ENCODE peak calls at places on chromosomes 3 and 15, in seven cellular contexts. W is left lung, G is brain microvascular endothelial cell, B is MM.1S, X is adrenal gland, P is mucosa of descending colon, C is HL-60. Z is an unnamed sample.

GRCh38 chr15:71685420-71685993 is 124.8 kb upstream of the NR2E3 start:
- DNase-seq in W (no peak), G (no peak), B (no peak), X (no peak), P (no peak), C (no peak), Z (no peak)

GRCh38 chr3:155024006-155024638 is 56.0 kb upstream of the MME start:
- DNase-seq in W (no peak), G (peak), B (peak), X (no peak), P (no peak), C (no peak), Z (no peak)

GRCh38 chr15:80449825-80450224 is 45.6 kb downstream of the ARNT2 start:
- DNase-seq in W (no peak), G (no peak), B (no peak), X (no peak), P (no peak), C (no peak), Z (no peak)

GRCh38 chr3:31106912-31107311 is 212.5 kb upstream of the GADL1 start:
- DNase-seq in W (no peak), G (no peak), B (peak), X (no peak), P (no peak), C (no peak), Z (no peak)

GRCh38 chr3:12774619-12775018 is 15.6 kb upstream of the TMEM40 start:
- DNase-seq in W (no peak), G (no peak), B (no peak), X (no peak), P (no peak), C (no peak), Z (no peak)

GRCh38 chr3:107676469-107677309 is 153.9 kb downstream of the BBX start:
- DNase-seq in W (no peak), G (no peak), B (peak), X (no peak), P (no peak), C (no peak), Z (no peak)

GRCh38 chr3:197709135-197709534 is 27.6 kb downstream of the RUBCN start:
- DNase-seq in W (no peak), G (no peak), B (no peak), X (no peak), P (no peak), C (peak), Z (no peak)

GRCh38 chr15:50993598-50993997 is 85.1 kb downstream of the AP4E1 start:
- DNase-seq in W (no peak), G (no peak), B (no peak), X (no peak), P (no peak), C (no peak), Z (no peak)

GRCh38 chr3:156811092-156811862 is 14.9 kb upstream of the LEKR1 start:
- DNase-seq in W (no peak), G (no peak), B (peak), X (no peak), P (no peak), C (peak), Z (peak)

GRCh38 chr3:159620281-159620680 is 368.4 kb upstream of the IL12A start:
- DNase-seq in W (no peak), G (no peak), B (no peak), X (no peak), P (no peak), C (no peak), Z (no peak)

GRCh38 chr15:33852570-33852969 is 115.7 kb upstream of the CHRM5 start:
- DNase-seq in W (no peak), G (peak), B (no peak), X (no peak), P (no peak), C (no peak), Z (peak)

GRCh38 chr3:72746412-72747411 is 101.5 kb downstream of the SHQ1 start:
- DNase-seq in W (no peak), G (peak), B (no peak), X (no peak), P (no peak), C (no peak), Z (no peak)

GRCh38 chr15:74350295-74351275 is 16.9 kb downstream of the CYP11A1 start:
- DNase-seq in W (no peak), G (no peak), B (no peak), X (peak), P (no peak), C (no peak), Z (no peak)

GRCh38 chr3:67064105-67064504 is 66.0 kb downstream of the KBTBD8 start:
- DNase-seq in W (no peak), G (no peak), B (no peak), X (no peak), P (no peak), C (no peak), Z (no peak)

GRCh38 chr3:112405845-112406244 is 72.9 kb downstream of the CD200 start:
- DNase-seq in W (no peak), G (no peak), B (no peak), X (no peak), P (no peak), C (peak), Z (no peak)

GRCh38 chr3:38739396-38739689 is 76.7 kb downstream of the SCN10A start:
- DNase-seq in W (no peak), G (no peak), B (no peak), X (no peak), P (no peak), C (no peak), Z (no peak)

GRCh38 chr15:73072894-73073293 is 20.6 kb downstream of the NEO1 start:
- DNase-seq in W (no peak), G (no peak), B (no peak), X (no peak), P (no peak), C (no peak), Z (no peak)

GRCh38 chr3:14440531-14441239 is 38.3 kb downstream of the SLC6A6 start:
- DNase-seq in W (no peak), G (no peak), B (no peak), X (no peak), P (no peak), C (no peak), Z (no peak)

GRCh38 chr3:31213869-31214486 is 318.7 kb upstream of the STT3B start:
- DNase-seq in W (no peak), G (no peak), B (peak), X (no peak), P (no peak), C (peak), Z (no peak)

GRCh38 chr3:54987719-54988118 is 59.9 kb upstream of the LRTM1 start:
- DNase-seq in W (no peak), G (no peak), B (no peak), X (no peak), P (no peak), C (no peak), Z (no peak)

GRCh38 chr15:39154136-39154770 is 426.6 kb upstream of the THBS1 start:
- DNase-seq in W (no peak), G (no peak), B (no peak), X (no peak), P (peak), C (no peak), Z (no peak)
- TF ChIP-seq CTCF in W (no peak), G (peak), B (no peak), X (no peak), P (peak), C (no peak), Z (peak)

DNA sequence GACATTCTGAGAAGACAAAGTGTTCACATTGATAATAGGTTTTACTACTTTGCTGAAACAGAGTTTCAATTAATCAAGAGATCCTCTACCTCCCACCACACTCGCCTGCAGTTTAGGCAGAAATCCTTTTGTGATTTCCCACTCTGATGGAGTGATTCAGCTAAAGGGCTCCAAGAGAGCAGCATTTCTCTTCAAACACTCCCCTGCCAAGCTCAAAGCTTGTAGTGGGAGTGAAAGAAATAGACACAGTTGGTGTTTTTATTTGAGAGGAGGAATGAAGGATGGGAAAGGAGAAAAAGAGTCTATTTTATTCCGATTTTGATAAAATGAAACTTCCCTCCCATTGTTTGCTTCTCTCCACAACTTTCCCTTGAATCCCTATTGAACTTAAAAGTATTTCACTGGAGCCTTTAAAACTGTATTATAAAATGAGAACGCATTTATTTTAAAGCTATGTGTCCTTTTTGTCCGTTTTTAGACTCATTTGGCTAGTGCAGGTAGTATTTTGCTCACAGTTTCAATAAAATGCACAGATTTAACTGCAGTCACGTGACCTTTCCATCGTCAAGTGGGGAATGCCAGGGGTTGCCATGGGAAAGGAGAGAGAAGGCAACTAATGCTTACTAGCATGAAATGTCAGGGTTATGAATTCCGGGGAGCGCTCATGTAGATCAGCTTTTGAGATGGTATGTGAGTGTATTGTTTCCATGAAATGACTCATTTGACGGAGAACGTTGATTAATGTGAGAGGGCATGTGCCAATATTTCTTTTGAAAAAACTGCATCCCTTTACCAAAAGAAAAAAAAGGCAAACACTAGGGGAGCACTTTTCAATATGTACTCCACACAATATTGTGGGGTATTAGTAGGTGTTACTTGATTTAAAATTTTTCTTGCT is 7.7 kb upstream of the OSBPL11 start:
- DNase-seq in W (no peak), G (peak), B (no peak), X (peak), P (no peak), C (no peak), Z (peak)
- H3K4me3 ChIP-seq in W (no peak), G (peak), B (no peak), X (no peak), P (no peak), C (no peak), Z (no peak)

GRCh38 chr3:64229903-64230302 is 4.6 kb upstream of the PRICKLE2 start:
- DNase-seq in W (no peak), G (peak), B (no peak), X (no peak), P (no peak), C (no peak), Z (no peak)

GRCh38 chr3:64224826-64225606 is at the start of gene PRICKLE2:
- DNase-seq in W (peak), G (peak), B (peak), X (peak), P (peak), C (no peak), Z (peak)

GRCh38 chr3:64223809-64224570 is 1.3 kb downstream of the PRICKLE2 start:
- DNase-seq in W (no peak), G (peak), B (peak), X (no peak), P (no peak), C (no peak), Z (no peak)

GRCh38 chr3:64222501-64222900 is 2.8 kb downstream of the PRICKLE2 start:
- DNase-seq in W (no peak), G (no peak), B (no peak), X (no peak), P (no peak), C (no peak), Z (no peak)

GRCh38 chr3:64225695-64226499 is 631 bp upstream of the PRICKLE2 start:
- DNase-seq in W (no peak), G (no peak), B (peak), X (no peak), P (no peak), C (no peak), Z (no peak)
- TF ChIP-seq CTCF in W (no peak), G (peak), B (no peak), X (no peak), P (no peak), C (no peak), Z (no peak)

GRCh38 chr15:66907826-66908502 is 157.4 kb upstream of the SMAD3 start:
- DNase-seq in W (peak), G (no peak), B (peak), X (no peak), P (peak), C (peak), Z (no peak)

GRCh38 chr15:66909381-66909890 is 156.0 kb upstream of the SMAD3 start:
- DNase-seq in W (no peak), G (no peak), B (no peak), X (no peak), P (no peak), C (no peak), Z (no peak)

GRCh38 chr15:66906660-66907059 is 158.7 kb upstream of the SMAD3 start:
- DNase-seq in W (no peak), G (no peak), B (no peak), X (no peak), P (no peak), C (no peak), Z (no peak)

GRCh38 chr15:66911131-66911700 is 154.2 kb upstream of the SMAD3 start:
- DNase-seq in W (no peak), G (no peak), B (no peak), X (no peak), P (no peak), C (no peak), Z (no peak)

DNA sequence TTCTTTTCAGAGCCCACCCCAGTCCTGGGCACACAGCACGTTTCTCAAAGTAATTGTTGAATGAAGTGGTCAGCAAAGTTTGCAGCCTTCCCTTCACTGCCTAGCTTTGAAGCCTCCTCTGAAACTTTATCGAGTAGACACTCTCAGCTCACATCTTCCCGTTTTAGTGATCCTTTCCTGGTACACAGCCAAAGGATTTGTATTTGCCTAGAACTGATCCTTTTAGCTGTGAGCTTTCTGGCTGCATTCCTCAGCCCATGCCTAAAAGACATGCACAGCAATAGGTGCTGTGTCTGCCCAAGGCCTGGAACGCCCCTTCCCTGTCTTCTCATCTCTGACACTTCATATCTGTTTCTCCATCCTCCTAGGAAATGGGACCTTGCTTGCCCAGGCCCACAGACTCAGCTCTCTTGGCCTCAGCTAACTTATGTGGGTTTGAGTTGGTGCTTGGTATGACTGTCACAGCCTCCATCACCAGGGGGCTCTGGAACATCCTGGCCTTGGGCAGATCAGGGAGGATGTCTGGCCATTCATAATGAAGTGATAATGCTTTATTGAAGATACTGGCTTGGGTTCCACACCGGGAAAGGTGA is 156.8 kb upstream of the SMAD3 start:
- DNase-seq in W (no peak), G (no peak), B (no peak), X (no peak), P (no peak), C (no peak), Z (no peak)
- H3K4me3 ChIP-seq in W (no peak), G (no peak), B (no peak), X (no peak), P (no peak), C (no peak), Z (no peak)

GRCh38 chr15:91982401-91982800 is 128.9 kb downstream of the SLCO3A1 start:
- DNase-seq in W (no peak), G (no peak), B (no peak), X (no peak), P (no peak), C (no peak), Z (no peak)
- TF ChIP-seq CTCF in W (no peak), G (no peak), B (no peak), X (no peak), P (no peak), C (no peak), Z (no peak)